ENCODE peak calls at places on chromosomes 6 and 20, in six cellular contexts. V is H1, B is trophoblast cell, W is IMR-90, T is mesenchymal stem cell, E is H9. A is an unnamed sample.

GRCh38 chr20:45450097-45450818 is 19.3 kb upstream of the WFDC2 start:
- DNase-seq in W (peak; percentile 51), T (peak; percentile 33), E (peak; percentile 47), V (no peak), B (peak; percentile 23), A (no peak)

GRCh38 chr6:31154436-31154835 is 3.2 kb downstream of the CCHCR1 start:
- DNase-seq in V (no peak), W (no peak), T (no peak), B (no peak), E (no peak), A (no peak)

GRCh38 chr6:83417880-83418663 is 12.8 kb downstream of the ME1 start:
- DNase-seq in E (no peak), W (peak; percentile 79), T (peak; percentile 75), B (no peak), V (no peak), A (peak; percentile 9)

GRCh38 chr6:9397981-9398559 is 962.7 kb upstream of the SLC35B3 start:
- DNase-seq in T (no peak), E (no peak), B (no peak), V (no peak), W (no peak), A (no peak)

GRCh38 chr20:5410450-5410849 is 93.7 kb upstream of the PROKR2 start:
- DNase-seq in W (no peak), E (no peak), T (no peak), B (no peak), V (no peak), A (no peak)

GRCh38 chr6:33787954-33788693 is 806 bp downstream of the LEMD2 start:
- DNase-seq in T (peak; percentile 87), B (peak; percentile 13), W (peak; percentile 79), E (peak; percentile 60), V (no peak), A (no peak)

GRCh38 chr6:1222426-1223311 is 89.2 kb upstream of the FOXQ1 start:
- DNase-seq in B (no peak), V (no peak), T (no peak), E (no peak), W (no peak), A (no peak)

GRCh38 chr6:56220078-56220477 is 27.3 kb downstream of the COL21A1 start:
- DNase-seq in V (no peak), B (no peak), T (no peak), E (no peak), W (no peak), A (no peak)

GRCh38 chr6:154962751-154963150 is 32.4 kb upstream of the TIAM2 start:
- DNase-seq in V (no peak), T (peak; percentile 80), B (no peak), E (no peak), W (peak; percentile 89), A (no peak)

GRCh38 chr6:69796081-69796626 is 656 bp downstream of the LMBRD1 start:
- DNase-seq in W (peak; percentile 45), T (peak; percentile 56), E (peak; percentile 77), B (peak; percentile 84), V (no peak), A (no peak)

GRCh38 chr20:215796-216195 is 11.3 kb upstream of the DEFB129 start:
- DNase-seq in T (no peak), E (no peak), V (no peak), W (no peak), B (no peak), A (no peak)

GRCh38 chr6:72560721-72561593 is 60.9 kb upstream of the KCNQ5 start:
- DNase-seq in B (no peak), V (no peak), W (peak; percentile 19), E (no peak), T (peak; percentile 71), A (no peak)

GRCh38 chr6:35341557-35341956 is 801 bp upstream of the PPARD start:
- DNase-seq in V (no peak), T (no peak), B (peak; percentile 57), E (no peak), W (no peak), A (no peak)

GRCh38 chr20:63126876-63127699 is 88.8 kb downstream of the YTHDF1 start:
- DNase-seq in T (no peak), V (no peak), W (no peak), E (no peak), B (no peak), A (no peak)

GRCh38 chr6:126112171-126112632 is 125.9 kb downstream of the TRMT11 start:
- DNase-seq in B (no peak), E (no peak), W (peak; percentile 63), T (peak; percentile 15), V (no peak), A (no peak)

GRCh38 chr6:33882154-33882553 is 78.4 kb upstream of the MLN start:
- DNase-seq in B (no peak), V (no peak), W (peak; percentile 4), T (no peak), E (no peak), A (no peak)

GRCh38 chr6:33851959-33852358 is 48.2 kb upstream of the MLN start:
- DNase-seq in B (no peak), E (peak; percentile 94), W (no peak), T (peak; percentile 33), V (peak; percentile 66), A (peak; percentile 15)

DNA sequence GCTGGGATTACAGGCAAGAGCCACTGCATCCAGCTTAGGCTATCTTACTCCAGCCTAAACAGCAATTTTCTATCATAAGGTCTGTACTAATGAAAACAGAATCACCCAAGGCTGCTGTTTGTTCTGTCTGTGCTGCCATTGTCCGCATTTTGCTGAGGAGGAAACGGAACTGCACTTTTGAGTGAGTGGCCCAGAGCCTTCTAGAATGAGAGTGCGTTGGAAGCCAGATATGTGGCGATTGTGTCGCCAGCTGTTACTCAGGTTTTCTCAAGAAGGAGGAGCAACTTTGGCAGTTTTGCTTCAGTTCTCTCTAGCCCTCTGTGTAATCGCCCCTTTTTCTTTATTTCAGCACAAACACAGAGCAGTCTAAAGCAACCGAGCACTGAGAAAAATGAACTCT is 18.3 kb downstream of the PRDM1 start:
- DNase-seq in V (no peak), W (no peak), E (no peak), T (no peak), B (no peak), A (no peak)
- H2BK5ac ChIP-seq in V (no peak overlapping the region), W (no peak overlapping the region), E (no peak overlapping the region), T (no peak overlapping the region), B (no peak overlapping the region), A (no peak overlapping the region)

GRCh38 chr6:12507641-12508040 is 208.9 kb upstream of the PHACTR1 start:
- DNase-seq in E (no peak), B (no peak), T (no peak), V (no peak), W (no peak), A (no peak)
- H4K91ac ChIP-seq in E (no peak overlapping the region), B (no peak overlapping the region), T (no peak overlapping the region), V (no peak overlapping the region), W (no peak overlapping the region), A (no peak overlapping the region)

GRCh38 chr6:10721850-10722569 is 860 bp upstream of the TMEM14C start:
- DNase-seq in V (no peak), E (no peak), T (no peak), W (no peak), B (no peak), A (no peak)
- H4K8ac ChIP-seq in V (peak overlapping the region; percentile 29), E (no peak overlapping the region), T (peak overlapping the region; percentile 94), W (peak overlapping the region; percentile 91), B (peak overlapping the region; percentile 95), A (no peak overlapping the region)

DNA sequence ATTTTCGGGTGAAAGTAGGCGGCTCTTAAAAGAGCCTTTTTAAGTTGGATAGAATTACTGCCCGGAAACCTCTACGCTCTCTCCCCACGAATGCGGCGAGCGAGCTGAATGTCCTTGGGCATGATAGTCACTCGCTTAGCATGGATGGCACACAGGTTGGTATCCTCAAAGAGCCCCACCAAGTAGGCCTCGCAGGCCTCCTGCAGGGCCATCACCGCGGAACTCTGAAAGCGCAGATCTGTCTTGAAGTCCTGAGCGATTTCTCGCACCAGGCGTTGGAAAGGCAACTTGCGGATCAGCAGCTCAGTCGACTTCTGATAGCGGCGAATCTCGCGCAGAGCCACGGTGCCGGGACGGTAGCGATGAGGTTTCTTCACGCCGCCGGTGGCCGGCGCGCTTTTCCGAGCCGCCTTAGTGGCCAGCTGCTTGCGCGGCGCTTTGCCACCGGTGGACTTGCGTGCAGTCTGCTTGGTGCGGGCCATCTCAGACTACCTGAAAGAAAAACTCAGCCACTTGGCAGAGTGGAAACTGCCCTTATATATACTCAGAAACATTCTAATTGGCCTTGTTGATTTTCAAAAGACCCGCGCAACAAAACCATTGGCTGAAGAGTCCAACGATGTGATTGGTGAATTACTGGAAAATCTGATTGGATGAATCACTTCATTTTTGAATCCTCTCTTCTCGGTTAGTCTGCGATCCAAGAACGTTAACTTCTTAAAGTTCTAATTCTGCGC is 93.9 kb upstream of the BTN3A2 start:
- DNase-seq in B (peak; percentile 60), E (peak; percentile 86), T (peak; percentile 92), V (no peak), W (peak; percentile 90), A (peak; percentile 93)
- H2BK5ac ChIP-seq in B (peak overlapping the region; percentile 22), E (peak overlapping the region; percentile 93), T (no peak overlapping the region), V (peak overlapping the region; percentile 98), W (peak overlapping the region; percentile 97), A (no peak overlapping the region)

GRCh38 chr6:57248311-57248895 is 26.3 kb upstream of the RAB23 start:
- DNase-seq in V (no peak), W (no peak), T (no peak), E (no peak), B (no peak), A (no peak)

GRCh38 chr6:57252137-57252536 is 30.0 kb upstream of the RAB23 start:
- DNase-seq in T (no peak), V (no peak), B (no peak), W (no peak), E (no peak), A (no peak)

GRCh38 chr6:57252975-57253374 is 30.9 kb upstream of the RAB23 start:
- DNase-seq in T (peak; percentile 57), E (no peak), B (no peak), V (no peak), W (peak; percentile 77), A (no peak)

GRCh38 chr6:57247603-57248002 is 25.5 kb upstream of the RAB23 start:
- DNase-seq in W (peak; percentile 72), E (no peak), B (no peak), V (no peak), T (no peak), A (no peak)

DNA sequence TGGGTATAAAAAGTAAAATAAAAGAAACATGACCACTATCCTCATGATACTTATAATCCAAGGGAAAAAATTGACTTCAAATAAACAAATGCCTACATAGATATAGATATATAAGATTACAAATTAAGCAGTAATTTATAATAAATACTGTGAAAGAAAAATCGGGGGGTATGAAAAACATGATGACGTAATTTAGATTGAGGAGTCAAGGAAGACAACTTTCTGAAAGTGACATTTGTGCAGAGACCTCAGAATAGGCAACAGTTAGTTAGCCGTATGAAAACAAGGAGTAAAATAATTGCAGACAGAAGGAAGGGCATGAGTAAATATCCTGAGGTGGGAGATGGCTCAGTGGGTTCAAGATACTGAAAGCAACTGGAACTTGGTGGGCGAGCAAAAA is 28.2 kb upstream of the RAB23 start:
- DNase-seq in T (no peak), V (no peak), W (no peak), E (no peak), B (no peak), A (no peak)
- H4K91ac ChIP-seq in T (no peak overlapping the region), V (no peak overlapping the region), W (no peak overlapping the region), E (no peak overlapping the region), B (no peak overlapping the region), A (no peak overlapping the region)

A was measured in neuronal stem cell.